ENCODE peak calls at places on chromosomes 2 and 18, in four cellular contexts. One of them, this sample, is unnamed.

GRCh38 chr2:163132850-163133249 is 294.3 kb upstream of the KCNH7 start:
- DNase-seq in PC-3: peak
- DNase-seq in IMR-90: peak
- DNase-seq in CD4-positive, alpha-beta T cell: no peak
- DNase-seq in this sample: no peak

GRCh38 chr2:224449212-224450147 is 47.6 kb upstream of the FAM124B start:
- DNase-seq in CD4-positive, alpha-beta T cell: no peak
- DNase-seq in IMR-90: no peak
- DNase-seq in PC-3: peak
- DNase-seq in this sample: no peak

GRCh38 chr2:228841475-228841874 is 429.6 kb downstream of the PID1 start:
- DNase-seq in CD4-positive, alpha-beta T cell: no peak
- DNase-seq in PC-3: no peak
- DNase-seq in IMR-90: no peak
- DNase-seq in this sample: no peak

GRCh38 chr2:236712961-236713673 is 143.5 kb downstream of the ACKR3 start:
- DNase-seq in CD4-positive, alpha-beta T cell: no peak
- DNase-seq in PC-3: no peak
- DNase-seq in IMR-90: no peak
- DNase-seq in this sample: no peak

GRCh38 chr2:173692068-173692467 is 273.1 kb downstream of the SP3 start:
- DNase-seq in IMR-90: no peak
- DNase-seq in CD4-positive, alpha-beta T cell: no peak
- DNase-seq in PC-3: no peak
- DNase-seq in this sample: no peak

GRCh38 chr2:75079575-75079974 is 119.7 kb downstream of the TACR1 start:
- DNase-seq in PC-3: no peak
- DNase-seq in IMR-90: peak
- DNase-seq in CD4-positive, alpha-beta T cell: no peak
- DNase-seq in this sample: no peak

GRCh38 chr2:239252433-239253200 is 148.2 kb downstream of the HDAC4 start:
- DNase-seq in CD4-positive, alpha-beta T cell: no peak
- DNase-seq in IMR-90: peak
- DNase-seq in PC-3: no peak
- DNase-seq in this sample: peak

GRCh38 chr2:28128281-28128950 is 237.9 kb downstream of the BABAM2 start:
- DNase-seq in IMR-90: peak
- DNase-seq in PC-3: peak
- DNase-seq in CD4-positive, alpha-beta T cell: no peak
- DNase-seq in this sample: no peak

GRCh38 chr18:39561136-39561535 is 1995.5 kb upstream of the CELF4 start:
- DNase-seq in CD4-positive, alpha-beta T cell: no peak
- DNase-seq in IMR-90: no peak
- DNase-seq in PC-3: no peak
- DNase-seq in this sample: no peak

GRCh38 chr18:66511810-66512209 is 92.1 kb downstream of the CDH19 start:
- DNase-seq in IMR-90: no peak
- DNase-seq in PC-3: peak
- DNase-seq in CD4-positive, alpha-beta T cell: no peak
- DNase-seq in this sample: no peak

GRCh38 chr2:73003027-73003426 is 68.5 kb downstream of the SFXN5 start:
- DNase-seq in PC-3: no peak
- DNase-seq in CD4-positive, alpha-beta T cell: no peak
- DNase-seq in IMR-90: no peak
- DNase-seq in this sample: no peak

GRCh38 chr2:236240228-236240990 is 23.8 kb downstream of the ASB18 start:
- DNase-seq in PC-3: no peak
- DNase-seq in CD4-positive, alpha-beta T cell: no peak
- DNase-seq in IMR-90: peak
- DNase-seq in this sample: no peak

GRCh38 chr18:48935433-48935774 is 15.4 kb downstream of the SMAD7 start:
- DNase-seq in IMR-90: no peak
- DNase-seq in CD4-positive, alpha-beta T cell: no peak
- DNase-seq in PC-3: no peak
- DNase-seq in this sample: no peak

GRCh38 chr18:48933578-48934399 is 17.0 kb downstream of the SMAD7 start:
- DNase-seq in IMR-90: no peak
- DNase-seq in PC-3: no peak
- DNase-seq in CD4-positive, alpha-beta T cell: no peak
- DNase-seq in this sample: peak

GRCh38 chr18:48934400-48934707 is 16.4 kb downstream of the SMAD7 start:
- DNase-seq in PC-3: no peak
- DNase-seq in CD4-positive, alpha-beta T cell: no peak
- DNase-seq in IMR-90: no peak
- DNase-seq in this sample: no peak

GRCh38 chr18:48932822-48933510 is 17.8 kb downstream of the SMAD7 start:
- DNase-seq in PC-3: no peak
- DNase-seq in CD4-positive, alpha-beta T cell: no peak
- DNase-seq in IMR-90: no peak
- DNase-seq in this sample: no peak

DNA sequence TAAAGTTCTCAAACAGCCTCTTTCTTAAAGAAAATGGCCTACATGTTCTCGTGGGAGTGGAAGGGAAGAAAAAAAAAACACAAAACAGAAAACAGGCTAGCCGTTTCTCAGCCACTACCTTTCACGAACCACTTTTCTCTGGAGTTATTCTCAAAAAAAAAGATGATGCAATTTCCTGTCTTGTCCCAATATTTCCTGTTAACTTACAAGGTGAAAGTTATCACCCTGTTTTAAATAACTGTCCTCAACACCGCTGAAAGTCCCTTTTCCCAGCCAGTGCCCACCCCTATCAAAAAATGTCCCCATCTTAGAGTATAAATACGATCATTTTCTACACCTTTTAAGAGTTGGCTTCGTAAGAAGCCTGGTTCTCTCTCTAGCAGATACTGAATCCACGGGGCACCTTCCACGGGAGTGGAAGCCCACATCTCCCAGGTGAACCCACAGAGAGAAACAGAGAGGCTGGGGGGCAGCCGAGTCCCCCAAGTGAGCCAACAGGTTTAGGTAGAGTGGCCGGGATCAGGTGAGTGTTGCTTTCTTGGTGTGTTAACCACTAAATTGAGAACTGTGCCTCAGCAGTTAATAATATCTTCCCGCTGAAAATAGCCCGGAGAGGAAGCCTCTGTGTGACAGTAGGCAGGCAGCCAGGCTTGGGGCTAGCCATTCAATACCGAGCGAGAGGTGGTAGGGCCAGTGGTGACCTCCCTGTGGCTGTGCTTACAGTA is 15.9 kb downstream of the SMAD7 start:
- DNase-seq in PC-3: no peak
- DNase-seq in IMR-90: no peak
- DNase-seq in CD4-positive, alpha-beta T cell: no peak
- DNase-seq in this sample: no peak
- H3K27ac ChIP-seq in PC-3: no peak
- H3K27ac ChIP-seq in IMR-90: peak
- H3K27ac ChIP-seq in CD4-positive, alpha-beta T cell: no peak
- H3K27ac ChIP-seq in this sample: peak

DNA sequence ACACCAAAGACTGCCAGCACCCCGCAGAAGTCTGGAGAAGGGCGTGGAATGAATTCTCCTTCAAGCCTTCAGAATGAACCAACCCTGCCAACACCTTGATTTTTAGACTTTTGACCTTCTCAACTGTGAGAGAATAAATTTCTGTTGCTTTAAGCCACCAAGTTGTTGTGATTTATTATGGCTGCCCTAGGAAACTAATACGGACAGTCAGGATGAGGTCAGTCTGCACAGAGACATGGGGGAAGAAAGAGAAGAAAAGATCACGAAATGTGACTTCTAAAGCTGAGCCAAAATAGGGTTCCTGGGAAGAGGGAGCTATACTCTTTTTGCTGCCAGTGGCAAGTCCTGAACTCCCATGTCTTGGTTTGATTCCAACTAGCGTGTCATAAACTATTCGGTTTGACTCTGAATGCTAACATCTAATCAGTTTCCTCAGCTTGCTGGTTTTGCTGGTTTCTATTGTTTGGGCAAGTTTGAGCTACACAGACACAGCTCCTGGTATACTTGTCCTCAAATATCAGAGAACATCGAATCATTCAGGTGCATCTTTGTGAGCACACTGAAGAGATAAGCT is 80.4 kb upstream of the CYP1B1 start:
- DNase-seq in IMR-90: no peak
- DNase-seq in CD4-positive, alpha-beta T cell: no peak
- DNase-seq in PC-3: no peak
- DNase-seq in this sample: no peak
- H3K27ac ChIP-seq in IMR-90: no peak
- H3K27ac ChIP-seq in CD4-positive, alpha-beta T cell: no peak
- H3K27ac ChIP-seq in PC-3: no peak
- H3K27ac ChIP-seq in this sample: no peak

GRCh38 chr2:71498261-71498701 is 44.9 kb downstream of the DYSF start:
- DNase-seq in CD4-positive, alpha-beta T cell: no peak
- DNase-seq in PC-3: peak
- DNase-seq in IMR-90: peak
- DNase-seq in this sample: no peak
- H3K27ac ChIP-seq in CD4-positive, alpha-beta T cell: no peak
- H3K27ac ChIP-seq in PC-3: peak
- H3K27ac ChIP-seq in IMR-90: no peak
- H3K27ac ChIP-seq in this sample: no peak

GRCh38 chr2:108423067-108423466 is 25.9 kb upstream of the GCC2 start:
- DNase-seq in IMR-90: no peak
- DNase-seq in CD4-positive, alpha-beta T cell: no peak
- DNase-seq in PC-3: no peak
- DNase-seq in this sample: no peak
- H3K27ac ChIP-seq in IMR-90: no peak
- H3K27ac ChIP-seq in CD4-positive, alpha-beta T cell: no peak
- H3K27ac ChIP-seq in PC-3: no peak
- H3K27ac ChIP-seq in this sample: no peak

GRCh38 chr2:46346719-46347118 is 49.5 kb downstream of the EPAS1 start:
- DNase-seq in IMR-90: no peak
- DNase-seq in CD4-positive, alpha-beta T cell: no peak
- DNase-seq in PC-3: no peak
- DNase-seq in this sample: no peak
- H3K27ac ChIP-seq in IMR-90: no peak
- H3K27ac ChIP-seq in CD4-positive, alpha-beta T cell: no peak
- H3K27ac ChIP-seq in PC-3: no peak
- H3K27ac ChIP-seq in this sample: no peak

GRCh38 chr2:109662889-109663288 is 48.7 kb downstream of the SOWAHC start:
- DNase-seq in IMR-90: no peak
- DNase-seq in PC-3: peak
- DNase-seq in CD4-positive, alpha-beta T cell: no peak
- DNase-seq in this sample: no peak
- H3K27ac ChIP-seq in IMR-90: no peak
- H3K27ac ChIP-seq in PC-3: no peak
- H3K27ac ChIP-seq in CD4-positive, alpha-beta T cell: no peak
- H3K27ac ChIP-seq in this sample: no peak

GRCh38 chr2:189821953-189822748 is 37.9 kb downstream of the PMS1 start:
- DNase-seq in IMR-90: peak
- DNase-seq in CD4-positive, alpha-beta T cell: no peak
- DNase-seq in PC-3: no peak
- DNase-seq in this sample: no peak
- H3K27ac ChIP-seq in IMR-90: peak
- H3K27ac ChIP-seq in CD4-positive, alpha-beta T cell: no peak
- H3K27ac ChIP-seq in PC-3: no peak
- H3K27ac ChIP-seq in this sample: no peak

DNA sequence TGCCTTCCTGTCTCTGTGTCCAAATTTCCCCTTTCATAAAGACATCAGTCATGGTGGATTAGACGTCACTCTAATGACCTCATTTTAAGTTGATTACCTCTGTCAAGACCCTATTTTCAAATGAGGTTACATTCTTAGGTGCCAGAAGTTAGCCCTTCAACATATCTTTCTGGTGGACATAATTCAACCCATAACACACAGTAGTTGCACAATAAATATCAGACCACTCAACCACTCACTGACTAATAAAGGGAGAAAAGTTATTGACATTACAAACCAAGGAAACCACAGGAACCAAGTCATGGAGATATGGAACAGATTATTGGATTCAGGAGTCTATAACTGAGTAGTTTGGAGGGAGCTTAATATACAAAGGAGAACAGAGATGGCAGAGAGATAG is 377.4 kb upstream of the ACVR2A start:
- DNase-seq in IMR-90: no peak
- DNase-seq in PC-3: peak
- DNase-seq in CD4-positive, alpha-beta T cell: no peak
- DNase-seq in this sample: no peak
- H3K27ac ChIP-seq in IMR-90: no peak
- H3K27ac ChIP-seq in PC-3: no peak
- H3K27ac ChIP-seq in CD4-positive, alpha-beta T cell: no peak
- H3K27ac ChIP-seq in this sample: no peak

DNA sequence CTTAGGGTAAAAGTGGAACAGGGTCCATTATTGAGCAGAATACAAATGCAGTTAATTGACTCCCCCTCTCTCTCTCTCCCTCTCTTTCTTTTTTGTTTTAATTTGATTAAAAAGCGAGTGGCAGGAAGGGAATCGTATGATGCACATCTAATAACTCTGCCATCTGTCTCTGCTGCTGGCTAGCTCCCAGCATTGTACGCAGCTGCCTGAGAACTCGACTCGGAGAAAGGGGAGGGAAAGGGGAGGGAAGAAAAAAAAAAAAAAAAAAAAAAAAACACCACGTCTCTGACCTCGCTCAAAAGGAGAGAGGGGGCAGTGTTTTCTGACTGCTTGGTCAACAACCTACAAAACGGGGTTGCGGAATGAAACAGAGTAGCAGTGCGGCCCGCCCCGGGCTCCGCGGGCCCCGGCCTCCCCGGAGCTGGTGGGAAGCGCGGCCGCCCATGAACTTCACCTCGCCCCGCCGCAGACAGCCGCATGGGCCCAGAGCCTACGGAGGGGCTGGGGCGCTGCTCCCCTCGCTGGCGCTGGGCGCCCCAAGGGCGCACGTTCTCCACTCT is 265.7 kb downstream of the TCF4 start:
- DNase-seq in PC-3: peak
- DNase-seq in CD4-positive, alpha-beta T cell: no peak
- DNase-seq in IMR-90: peak
- DNase-seq in this sample: peak
- H3K27ac ChIP-seq in PC-3: peak
- H3K27ac ChIP-seq in CD4-positive, alpha-beta T cell: no peak
- H3K27ac ChIP-seq in IMR-90: peak
- H3K27ac ChIP-seq in this sample: peak